ENCODE peak calls at places on chromosomes 3 and 15, in four cellular contexts. V, T, M and P are unnamed samples.

GRCh38 chr3:147699175-147699838 is 290.1 kb downstream of the ZIC1 start:
- DNase-seq in M (peak; percentile 33), T (no peak), V (no peak), P (peak; percentile 51)

GRCh38 chr3:49715611-49716121 is 3.8 kb downstream of the AMIGO3 start:
- DNase-seq in V (no peak), T (no peak), M (no peak), P (no peak)

GRCh38 chr15:40010681-40011080 is 28.3 kb downstream of the SRP14 start:
- DNase-seq in V (no peak), T (no peak), M (no peak), P (no peak)

GRCh38 chr15:55282284-55282833 is 7.3 kb downstream of the RAB27A start:
- DNase-seq in T (no peak), M (no peak), V (no peak), P (no peak)

GRCh38 chr15:44647036-44647435 is 16.4 kb downstream of the SPG11 start:
- DNase-seq in T (no peak), M (no peak), V (no peak), P (no peak)

GRCh38 chr3:139281096-139281495 is 62.7 kb upstream of the MRPS22 start:
- DNase-seq in T (no peak), V (no peak), M (no peak), P (no peak)

GRCh38 chr3:72577190-72577589 is 271.1 kb downstream of the SHQ1 start:
- DNase-seq in M (no peak), T (no peak), V (no peak), P (no peak)

GRCh38 chr3:117141821-117142220 is 432.2 kb downstream of the TUSC7 start:
- DNase-seq in V (no peak), T (no peak), M (no peak), P (no peak)

GRCh38 chr3:71710906-71711494 is 14.2 kb downstream of the EIF4E3 start:
- DNase-seq in M (peak; percentile 47), T (no peak), V (no peak), P (no peak)

GRCh38 chr3:144051211-144051610 is 79.6 kb downstream of the DIPK2A start:
- DNase-seq in M (no peak), T (no peak), V (no peak), P (no peak)

GRCh38 chr3:126216416-126216815 is 36.0 kb upstream of the ALDH1L1 start:
- DNase-seq in V (no peak), M (no peak), T (no peak), P (no peak)

GRCh38 chr3:52052831-52053306 is 3.5 kb downstream of the DUSP7 start:
- DNase-seq in T (peak; percentile 94), V (peak; percentile 85), M (peak; percentile 63), P (no peak)

GRCh38 chr3:19399356-19399755 is 251.0 kb downstream of the KCNH8 start:
- DNase-seq in V (no peak), T (no peak), M (no peak), P (no peak)

GRCh38 chr3:108879915-108880314 is 57.3 kb downstream of the TRAT1 start:
- DNase-seq in V (no peak), T (no peak), M (no peak), P (no peak)

GRCh38 chr3:58657571-58658141 is 8.9 kb downstream of the FAM3D start:
- DNase-seq in M (no peak), V (no peak), T (no peak), P (no peak)

GRCh38 chr3:15633159-15633558 is 31.6 kb downstream of the BTD start:
- DNase-seq in V (no peak), M (no peak), T (no peak), P (no peak)

GRCh38 chr3:14506626-14507344 is 33.4 kb downstream of the GRIP2 start:
- DNase-seq in T (no peak), M (no peak), V (peak; percentile 34), P (no peak)

GRCh38 chr3:71542548-71543370 is 40.8 kb downstream of the FOXP1 start:
- DNase-seq in T (peak; percentile 92), M (peak; percentile 80), V (peak; percentile 65), P (peak; percentile 51)

GRCh38 chr3:53303549-53303948 is 43.8 kb downstream of the DCP1A start:
- DNase-seq in V (no peak), T (no peak), M (no peak), P (no peak)

GRCh38 chr3:168091299-168091852 is 4.3 kb downstream of the GOLIM4 start:
- DNase-seq in M (no peak), V (no peak), T (no peak), P (no peak)

GRCh38 chr3:21705769-21706168 is 45.2 kb downstream of the ZNF385D start:
- DNase-seq in M (no peak), T (no peak), V (no peak), P (peak; percentile 59)

GRCh38 chr3:170809975-170810357 is 60.0 kb downstream of the RPL22L1 start:
- DNase-seq in V (no peak), T (no peak), M (no peak), P (peak; percentile 18)

GRCh38 chr3:42179110-42179725 is 86.8 kb downstream of the CCK start:
- DNase-seq in M (peak; percentile 77), V (peak; percentile 85), T (peak; percentile 73), P (peak; percentile 81)

GRCh38 chr15:60918234-60918964 is 310.7 kb downstream of the RORA start:
- DNase-seq in M (no peak), V (no peak), T (no peak), P (no peak)

DNA sequence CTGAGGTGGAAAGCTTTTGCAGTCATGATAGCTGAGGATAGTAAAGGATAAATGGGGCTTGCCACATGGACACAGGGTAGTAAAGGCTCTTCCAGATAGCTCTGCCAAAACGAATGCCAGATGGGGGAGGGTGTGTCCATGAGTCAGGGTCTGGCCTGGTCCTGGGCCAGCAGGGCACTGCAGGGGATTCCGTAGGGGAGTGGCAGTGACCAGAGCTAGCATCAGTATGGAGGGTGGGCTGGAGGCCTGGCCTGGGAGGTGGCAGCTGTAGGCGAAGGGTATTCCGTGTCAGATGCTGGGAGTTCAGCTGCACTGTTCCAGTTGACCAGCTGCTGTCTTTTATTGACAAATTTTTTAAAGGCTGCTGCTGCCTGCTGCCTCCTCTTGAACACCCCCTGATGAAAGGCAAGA is 23.6 kb downstream of the TSEN2 start:
- DNase-seq in M (no peak), T (no peak), V (no peak), P (no peak)
- H3K27ac ChIP-seq in M (no peak overlapping the region), T (peak overlapping the region; percentile 62), V (peak overlapping the region; percentile 79), P (peak overlapping the region; percentile 34)

GRCh38 chr3:23919628-23920027 is 2.7 kb downstream of the RPL15 start:
- DNase-seq in M (no peak), T (no peak), V (no peak), P (no peak)
- H3K27ac ChIP-seq in M (no peak overlapping the region), T (no peak overlapping the region), V (peak overlapping the region; percentile 73), P (peak overlapping the region; percentile 87)

DNA sequence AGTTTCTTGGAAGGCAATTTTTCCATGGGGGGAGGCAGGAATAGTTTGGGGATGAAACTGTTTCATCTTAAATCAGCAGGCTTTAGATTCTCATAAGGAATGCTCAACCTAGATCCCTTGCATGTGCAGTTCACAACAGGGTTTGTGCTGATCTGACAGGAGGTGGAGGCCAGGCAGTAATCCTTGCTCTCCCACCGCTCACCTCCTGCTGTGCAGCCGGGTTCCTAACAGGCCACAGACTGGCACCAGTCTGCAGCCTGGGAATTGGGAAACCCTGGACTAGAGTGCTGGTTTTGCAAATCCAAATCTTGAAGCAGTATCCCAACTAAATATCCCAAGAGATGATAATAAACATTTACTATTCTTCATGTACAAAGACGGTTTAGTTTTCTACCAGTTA is 256.3 kb upstream of the TMCO5A start:
- DNase-seq in T (no peak), V (no peak), M (no peak), P (no peak)
- H3K27ac ChIP-seq in T (no peak overlapping the region), V (no peak overlapping the region), M (no peak overlapping the region), P (no peak overlapping the region)

GRCh38 chr3:157107037-157107436 is 52.9 kb downstream of the CCNL1 start:
- DNase-seq in V (no peak), T (no peak), M (no peak), P (no peak)
- H3K27ac ChIP-seq in V (no peak overlapping the region), T (peak overlapping the region; percentile 93), M (no peak overlapping the region), P (no peak overlapping the region)

GRCh38 chr3:169774186-169774585 is 990 bp downstream of the MYNN start:
- DNase-seq in V (no peak), M (no peak), T (no peak), P (no peak)
- H3K27ac ChIP-seq in V (peak overlapping the region; percentile 86), M (peak overlapping the region; percentile 97), T (no peak overlapping the region), P (peak overlapping the region; percentile 97)

GRCh38 chr15:58551764-58552504 is 120.1 kb downstream of the LIPC start:
- DNase-seq in M (no peak), T (peak; percentile 62), V (no peak), P (no peak)
- H3K27ac ChIP-seq in M (no peak overlapping the region), T (peak overlapping the region; percentile 7), V (peak overlapping the region; percentile 55), P (peak overlapping the region; percentile 57)